ENCODE peak calls at places on chromosomes 2 and 18, in eight cellular contexts. One of them, this sample, is unnamed.

GRCh38 chr2:11745613-11746375 is 638 bp upstream of the LPIN1 start:
- DNase-seq in PC-3: no peak
- DNase-seq in uterus: no peak
- DNase-seq in choroid plexus epithelial cell: no peak
- DNase-seq in nephron progenitor cell: no peak
- DNase-seq in GM10248: no peak
- DNase-seq in tibial artery: no peak
- DNase-seq in ovary: no peak
- DNase-seq in this sample: no peak

GRCh38 chr18:323253-323622 is 55.4 kb upstream of the THOC1 start:
- DNase-seq in ovary: no peak
- DNase-seq in nephron progenitor cell: no peak
- DNase-seq in tibial artery: no peak
- DNase-seq in uterus: no peak
- DNase-seq in PC-3: peak
- DNase-seq in choroid plexus epithelial cell: peak
- DNase-seq in GM10248: no peak
- DNase-seq in this sample: no peak

GRCh38 chr2:172087780-172088244 is 2.5 kb downstream of the DLX1 start:
- DNase-seq in GM10248: peak
- DNase-seq in nephron progenitor cell: no peak
- DNase-seq in PC-3: no peak
- DNase-seq in ovary: no peak
- DNase-seq in tibial artery: no peak
- DNase-seq in choroid plexus epithelial cell: no peak
- DNase-seq in uterus: no peak
- DNase-seq in this sample: no peak

GRCh38 chr2:216661639-216662375 is 28.6 kb downstream of the IGFBP2 start:
- DNase-seq in uterus: no peak
- DNase-seq in ovary: no peak
- DNase-seq in GM10248: no peak
- DNase-seq in nephron progenitor cell: no peak
- DNase-seq in PC-3: no peak
- DNase-seq in tibial artery: no peak
- DNase-seq in choroid plexus epithelial cell: no peak
- DNase-seq in this sample: no peak

GRCh38 chr2:240922982-240923537 is 16.9 kb downstream of the CROCC2 start:
- DNase-seq in PC-3: no peak
- DNase-seq in tibial artery: peak
- DNase-seq in choroid plexus epithelial cell: no peak
- DNase-seq in ovary: peak
- DNase-seq in uterus: peak
- DNase-seq in nephron progenitor cell: peak
- DNase-seq in GM10248: no peak
- DNase-seq in this sample: no peak

GRCh38 chr2:109065335-109065734 is 63.7 kb upstream of the SH3RF3 start:
- DNase-seq in uterus: no peak
- DNase-seq in PC-3: no peak
- DNase-seq in tibial artery: no peak
- DNase-seq in nephron progenitor cell: no peak
- DNase-seq in choroid plexus epithelial cell: no peak
- DNase-seq in GM10248: no peak
- DNase-seq in ovary: no peak
- DNase-seq in this sample: no peak

GRCh38 chr18:26440644-26441043 is 107.7 kb downstream of the KCTD1 start:
- DNase-seq in PC-3: no peak
- DNase-seq in choroid plexus epithelial cell: no peak
- DNase-seq in nephron progenitor cell: no peak
- DNase-seq in GM10248: no peak
- DNase-seq in uterus: no peak
- DNase-seq in tibial artery: no peak
- DNase-seq in ovary: no peak
- DNase-seq in this sample: peak

GRCh38 chr2:213188971-213189899 is 37.8 kb upstream of the IKZF2 start:
- DNase-seq in choroid plexus epithelial cell: peak
- DNase-seq in nephron progenitor cell: peak
- DNase-seq in GM10248: no peak
- DNase-seq in uterus: no peak
- DNase-seq in ovary: no peak
- DNase-seq in tibial artery: no peak
- DNase-seq in PC-3: no peak
- DNase-seq in this sample: no peak

GRCh38 chr2:108968619-108969018 is 20.4 kb downstream of the EDAR start:
- DNase-seq in choroid plexus epithelial cell: peak
- DNase-seq in nephron progenitor cell: no peak
- DNase-seq in GM10248: no peak
- DNase-seq in tibial artery: no peak
- DNase-seq in ovary: no peak
- DNase-seq in uterus: no peak
- DNase-seq in PC-3: peak
- DNase-seq in this sample: peak

GRCh38 chr2:112682101-112682500 is 36.4 kb downstream of the SLC20A1 start:
- DNase-seq in nephron progenitor cell: no peak
- DNase-seq in choroid plexus epithelial cell: no peak
- DNase-seq in ovary: no peak
- DNase-seq in PC-3: no peak
- DNase-seq in tibial artery: no peak
- DNase-seq in GM10248: no peak
- DNase-seq in uterus: no peak
- DNase-seq in this sample: no peak

GRCh38 chr2:2142350-2142749 is 188.7 kb downstream of the MYT1L start:
- DNase-seq in tibial artery: no peak
- DNase-seq in ovary: no peak
- DNase-seq in PC-3: no peak
- DNase-seq in GM10248: no peak
- DNase-seq in nephron progenitor cell: no peak
- DNase-seq in uterus: no peak
- DNase-seq in choroid plexus epithelial cell: no peak
- DNase-seq in this sample: no peak

GRCh38 chr18:32470136-32470712 is 458 bp downstream of the GAREM1 start:
- DNase-seq in GM10248: peak
- DNase-seq in nephron progenitor cell: peak
- DNase-seq in uterus: peak
- DNase-seq in tibial artery: peak
- DNase-seq in choroid plexus epithelial cell: peak
- DNase-seq in ovary: peak
- DNase-seq in PC-3: no peak
- DNase-seq in this sample: no peak

GRCh38 chr2:226030369-226031077 is 631.0 kb downstream of the NYAP2 start:
- DNase-seq in nephron progenitor cell: peak
- DNase-seq in GM10248: peak
- DNase-seq in uterus: no peak
- DNase-seq in ovary: no peak
- DNase-seq in PC-3: no peak
- DNase-seq in choroid plexus epithelial cell: no peak
- DNase-seq in tibial artery: no peak
- DNase-seq in this sample: no peak

GRCh38 chr18:77853859-77854258 is 604.2 kb downstream of the GALR1 start:
- DNase-seq in nephron progenitor cell: no peak
- DNase-seq in ovary: no peak
- DNase-seq in choroid plexus epithelial cell: no peak
- DNase-seq in PC-3: no peak
- DNase-seq in tibial artery: no peak
- DNase-seq in uterus: no peak
- DNase-seq in GM10248: no peak
- DNase-seq in this sample: no peak

GRCh38 chr2:231104115-231104713 is 20.6 kb downstream of the HTR2B start:
- DNase-seq in tibial artery: peak
- DNase-seq in PC-3: peak
- DNase-seq in ovary: peak
- DNase-seq in GM10248: peak
- DNase-seq in uterus: peak
- DNase-seq in choroid plexus epithelial cell: peak
- DNase-seq in nephron progenitor cell: peak
- DNase-seq in this sample: no peak

GRCh38 chr2:71409611-71410010 is 43.8 kb upstream of the DYSF start:
- DNase-seq in nephron progenitor cell: no peak
- DNase-seq in tibial artery: no peak
- DNase-seq in GM10248: no peak
- DNase-seq in choroid plexus epithelial cell: no peak
- DNase-seq in uterus: no peak
- DNase-seq in ovary: no peak
- DNase-seq in PC-3: no peak
- DNase-seq in this sample: no peak

DNA sequence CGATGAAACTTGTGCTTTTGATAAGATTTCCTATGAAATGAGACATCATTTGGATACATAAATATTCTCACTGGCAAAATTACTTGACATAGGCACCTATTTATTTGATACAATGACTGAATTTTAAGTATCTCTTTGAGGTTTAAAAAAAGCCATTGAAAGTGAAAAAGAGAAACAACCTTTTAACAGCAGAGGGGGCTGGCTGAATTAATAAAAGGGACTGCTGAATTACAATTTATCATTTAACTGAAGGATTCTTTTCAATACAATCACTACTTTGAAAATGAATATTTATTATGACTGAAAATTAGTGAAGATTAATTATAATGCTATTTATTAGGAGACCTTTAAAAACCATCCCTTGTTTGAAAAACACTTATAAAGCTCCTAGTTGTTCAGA is 335.3 kb downstream of the DLGAP1 start:
- DNase-seq in uterus: no peak
- DNase-seq in choroid plexus epithelial cell: no peak
- DNase-seq in nephron progenitor cell: no peak
- DNase-seq in GM10248: no peak
- DNase-seq in tibial artery: no peak
- DNase-seq in PC-3: no peak
- DNase-seq in ovary: no peak
- DNase-seq in this sample: no peak
- TF ChIP-seq CTCF in uterus: no peak
- TF ChIP-seq CTCF in choroid plexus epithelial cell: no peak
- TF ChIP-seq CTCF in nephron progenitor cell: no peak
- TF ChIP-seq CTCF in GM10248: peak
- TF ChIP-seq CTCF in tibial artery: no peak
- TF ChIP-seq CTCF in PC-3: no peak
- TF ChIP-seq CTCF in ovary: no peak
- TF ChIP-seq CTCF in this sample: no peak

DNA sequence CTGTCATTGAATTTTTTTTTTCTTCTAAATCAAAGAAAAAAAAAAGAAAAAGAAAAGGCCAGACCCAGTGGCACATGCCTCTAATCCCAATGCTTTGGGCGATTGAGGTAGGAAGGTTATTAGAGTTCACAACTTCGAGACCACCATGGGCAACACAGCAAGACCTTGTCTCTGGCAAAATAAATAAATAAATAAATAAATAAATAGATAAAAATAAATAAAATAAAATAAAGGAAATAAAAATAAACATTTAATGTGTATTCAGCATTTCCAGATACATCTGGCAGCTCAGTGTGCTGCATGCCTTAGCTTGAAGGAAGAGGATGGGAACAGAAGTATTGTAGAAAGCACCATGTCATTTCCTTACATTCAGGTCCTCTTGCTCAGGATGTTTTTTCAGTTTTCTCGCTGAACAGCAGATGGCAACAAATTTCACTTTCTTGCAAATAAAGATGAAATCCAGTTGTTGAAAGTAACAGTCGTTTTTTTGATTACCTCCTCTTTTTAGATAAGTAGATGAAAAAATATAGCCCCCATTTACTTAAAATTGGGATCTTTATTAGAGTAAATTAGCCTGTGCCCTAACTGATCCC is 25.7 kb upstream of the FAM178B start:
- DNase-seq in ovary: no peak
- DNase-seq in GM10248: peak
- DNase-seq in choroid plexus epithelial cell: peak
- DNase-seq in tibial artery: no peak
- DNase-seq in PC-3: peak
- DNase-seq in nephron progenitor cell: no peak
- DNase-seq in uterus: no peak
- DNase-seq in this sample: peak
- TF ChIP-seq CTCF in ovary: no peak
- TF ChIP-seq CTCF in GM10248: peak
- TF ChIP-seq CTCF in choroid plexus epithelial cell: peak
- TF ChIP-seq CTCF in tibial artery: peak
- TF ChIP-seq CTCF in PC-3: peak
- TF ChIP-seq CTCF in nephron progenitor cell: peak
- TF ChIP-seq CTCF in uterus: peak
- TF ChIP-seq CTCF in this sample: peak

GRCh38 chr2:176650101-176650500 is 380.9 kb downstream of the MTX2 start:
- DNase-seq in choroid plexus epithelial cell: no peak
- DNase-seq in tibial artery: no peak
- DNase-seq in ovary: no peak
- DNase-seq in GM10248: no peak
- DNase-seq in PC-3: no peak
- DNase-seq in nephron progenitor cell: no peak
- DNase-seq in uterus: no peak
- DNase-seq in this sample: no peak
- TF ChIP-seq CTCF in choroid plexus epithelial cell: no peak
- TF ChIP-seq CTCF in tibial artery: no peak
- TF ChIP-seq CTCF in ovary: no peak
- TF ChIP-seq CTCF in GM10248: no peak
- TF ChIP-seq CTCF in PC-3: peak
- TF ChIP-seq CTCF in nephron progenitor cell: peak
- TF ChIP-seq CTCF in uterus: no peak
- TF ChIP-seq CTCF in this sample: no peak

DNA sequence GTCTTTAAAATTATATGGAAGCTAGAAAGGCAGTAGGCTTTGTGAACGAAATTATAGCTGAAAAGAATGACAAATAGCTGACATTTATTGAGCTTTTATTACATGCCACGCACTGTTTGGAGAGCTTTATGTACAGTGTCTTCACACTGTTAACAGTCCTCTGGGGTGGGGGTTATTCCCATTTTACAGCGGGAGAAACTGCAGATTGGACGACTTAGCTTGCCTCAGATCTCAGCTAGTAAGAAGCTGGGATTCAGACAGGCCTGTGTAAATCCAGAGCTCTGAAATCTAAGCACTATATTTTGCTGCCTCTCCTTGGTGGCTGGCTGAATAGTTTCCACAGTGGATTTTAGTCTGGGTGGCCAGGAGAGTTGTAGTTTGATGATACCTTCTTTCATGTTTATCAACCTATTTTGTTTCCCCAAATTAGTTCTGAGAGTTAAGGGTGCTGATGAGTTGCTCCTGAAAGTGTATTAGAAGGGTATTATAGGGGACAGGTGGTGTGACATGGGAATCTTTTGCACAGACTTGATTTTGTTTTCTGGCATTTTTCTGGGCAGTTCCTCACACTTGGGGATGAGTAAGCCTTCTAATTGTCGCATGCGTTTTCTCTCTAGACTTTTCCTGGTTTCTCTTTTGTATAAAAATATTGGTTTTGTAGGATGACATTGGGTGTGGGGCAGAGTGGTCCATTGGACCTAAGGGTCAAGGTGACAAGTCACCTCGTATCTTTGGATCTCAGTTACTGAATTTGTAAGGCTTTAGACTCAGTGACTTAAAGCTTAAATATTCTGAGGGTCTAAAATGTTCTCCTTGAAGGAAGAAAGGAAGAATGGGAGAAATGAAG is 1.5 kb downstream of the ACSL3 start:
- DNase-seq in uterus: no peak
- DNase-seq in GM10248: no peak
- DNase-seq in choroid plexus epithelial cell: peak
- DNase-seq in nephron progenitor cell: no peak
- DNase-seq in ovary: no peak
- DNase-seq in PC-3: peak
- DNase-seq in tibial artery: no peak
- DNase-seq in this sample: no peak
- TF ChIP-seq CTCF in uterus: no peak
- TF ChIP-seq CTCF in GM10248: peak
- TF ChIP-seq CTCF in choroid plexus epithelial cell: peak
- TF ChIP-seq CTCF in nephron progenitor cell: no peak
- TF ChIP-seq CTCF in ovary: no peak
- TF ChIP-seq CTCF in PC-3: peak
- TF ChIP-seq CTCF in tibial artery: peak
- TF ChIP-seq CTCF in this sample: peak

GRCh38 chr2:27217173-27218121 is at the start of gene CAD:
- DNase-seq in uterus: peak
- DNase-seq in nephron progenitor cell: peak
- DNase-seq in tibial artery: peak
- DNase-seq in PC-3: peak
- DNase-seq in ovary: peak
- DNase-seq in GM10248: peak
- DNase-seq in choroid plexus epithelial cell: peak
- DNase-seq in this sample: peak
- TF ChIP-seq CTCF in uterus: no peak
- TF ChIP-seq CTCF in nephron progenitor cell: no peak
- TF ChIP-seq CTCF in tibial artery: peak
- TF ChIP-seq CTCF in PC-3: peak
- TF ChIP-seq CTCF in ovary: peak
- TF ChIP-seq CTCF in GM10248: peak
- TF ChIP-seq CTCF in choroid plexus epithelial cell: peak
- TF ChIP-seq CTCF in this sample: peak